ENCODE peak calls at places on chromosomes 16 and 17, in four cellular contexts. One of them, this sample, is unnamed.
A peak's percentile ranks its signal among the peaks of the same experiment; 100 is the strongest.

GRCh38 chr17:69637399-69638165 is 223.1 kb downstream of the MAP2K6 start:
- DNase-seq in BE2C: no peak
- DNase-seq in cardiac muscle cell: no peak
- DNase-seq in right cardiac atrium: no peak
- DNase-seq in this sample: no peak

GRCh38 chr16:736936-737481 is 3.8 kb downstream of the CIAO3 start:
- DNase-seq in BE2C: no peak
- DNase-seq in cardiac muscle cell: no peak
- DNase-seq in right cardiac atrium: no peak
- DNase-seq in this sample: no peak

GRCh38 chr17:32518856-32519768 is 32.3 kb downstream of the CDK5R1 start:
- DNase-seq in BE2C: peak; percentile 64
- DNase-seq in cardiac muscle cell: peak; percentile 30
- DNase-seq in right cardiac atrium: peak; percentile 67
- DNase-seq in this sample: peak; percentile 48

GRCh38 chr16:81486555-81487061 is 42.0 kb downstream of the CMIP start:
- DNase-seq in BE2C: no peak
- DNase-seq in cardiac muscle cell: peak; percentile 92
- DNase-seq in right cardiac atrium: peak; percentile 91
- DNase-seq in this sample: peak; percentile 76

GRCh38 chr16:649646-650045 is 481 bp downstream of the WDR90 start:
- DNase-seq in BE2C: no peak
- DNase-seq in cardiac muscle cell: no peak
- DNase-seq in right cardiac atrium: no peak
- DNase-seq in this sample: no peak

GRCh38 chr16:50709980-50710379 is 16.6 kb downstream of the NOD2 start:
- DNase-seq in BE2C: no peak
- DNase-seq in cardiac muscle cell: no peak
- DNase-seq in right cardiac atrium: no peak
- DNase-seq in this sample: no peak

GRCh38 chr17:63378411-63379076 is 67.6 kb downstream of the CYB561 start:
- DNase-seq in BE2C: no peak
- DNase-seq in cardiac muscle cell: peak; percentile 47
- DNase-seq in right cardiac atrium: no peak
- DNase-seq in this sample: no peak

GRCh38 chr17:33686171-33686570 is 393.1 kb upstream of the ASIC2 start:
- DNase-seq in BE2C: peak; percentile 39
- DNase-seq in cardiac muscle cell: no peak
- DNase-seq in right cardiac atrium: no peak
- DNase-seq in this sample: no peak

GRCh38 chr17:29048440-29049360 is 5.8 kb downstream of the PIPOX start:
- DNase-seq in BE2C: peak; percentile 93
- DNase-seq in cardiac muscle cell: no peak
- DNase-seq in right cardiac atrium: no peak
- DNase-seq in this sample: no peak

GRCh38 chr17:69060835-69061234 is at the start of gene ABCA9:
- DNase-seq in BE2C: no peak
- DNase-seq in cardiac muscle cell: peak; percentile 96
- DNase-seq in right cardiac atrium: no peak
- DNase-seq in this sample: no peak

GRCh38 chr17:56636276-56636675 is 42.8 kb downstream of the NOG start:
- DNase-seq in BE2C: no peak
- DNase-seq in cardiac muscle cell: no peak
- DNase-seq in right cardiac atrium: no peak
- DNase-seq in this sample: no peak

GRCh38 chr17:64060331-64060730 is 39.9 kb upstream of the ICAM2 start:
- DNase-seq in BE2C: no peak
- DNase-seq in cardiac muscle cell: no peak
- DNase-seq in right cardiac atrium: no peak
- DNase-seq in this sample: no peak

GRCh38 chr17:47731396-47731795 is 1.6 kb upstream of the TBX21 start:
- DNase-seq in BE2C: no peak
- DNase-seq in cardiac muscle cell: no peak
- DNase-seq in right cardiac atrium: no peak
- DNase-seq in this sample: no peak

GRCh38 chr17:74442670-74443515 is 11.0 kb downstream of the GPRC5C start:
- DNase-seq in BE2C: peak; percentile 63
- DNase-seq in cardiac muscle cell: peak; percentile 78
- DNase-seq in right cardiac atrium: peak; percentile 96
- DNase-seq in this sample: peak; percentile 95

GRCh38 chr17:42363767-42364585 is 24.3 kb downstream of the STAT3 start:
- DNase-seq in BE2C: no peak
- DNase-seq in cardiac muscle cell: peak; percentile 74
- DNase-seq in right cardiac atrium: no peak
- DNase-seq in this sample: no peak

GRCh38 chr17:81702934-81703746 is at the start of gene MRPL12:
- DNase-seq in BE2C: peak; percentile 95
- DNase-seq in cardiac muscle cell: peak; percentile 94
- DNase-seq in right cardiac atrium: peak; percentile 97
- DNase-seq in this sample: peak; percentile 95

GRCh38 chr17:65749479-65749878 is 188.0 kb upstream of the AXIN2 start:
- DNase-seq in BE2C: no peak
- DNase-seq in cardiac muscle cell: peak; percentile 53
- DNase-seq in right cardiac atrium: no peak
- DNase-seq in this sample: no peak

GRCh38 chr17:75506134-75506533 is 9.2 kb downstream of the CASKIN2 start:
- DNase-seq in BE2C: no peak
- DNase-seq in cardiac muscle cell: no peak
- DNase-seq in right cardiac atrium: no peak
- DNase-seq in this sample: no peak

GRCh38 chr17:78973196-78973595 is 6.5 kb downstream of the LGALS3BP start:
- DNase-seq in BE2C: no peak
- DNase-seq in cardiac muscle cell: peak; percentile 37
- DNase-seq in right cardiac atrium: peak; percentile 77
- DNase-seq in this sample: no peak

GRCh38 chr16:74811911-74812310 is 37.3 kb upstream of the FA2H start:
- DNase-seq in BE2C: no peak
- DNase-seq in cardiac muscle cell: no peak
- DNase-seq in right cardiac atrium: no peak
- DNase-seq in this sample: no peak

GRCh38 chr17:79626156-79626890 is 15.5 kb upstream of the RBFOX3 start:
- DNase-seq in BE2C: peak; percentile 2
- DNase-seq in cardiac muscle cell: no peak
- DNase-seq in right cardiac atrium: peak; percentile 13
- DNase-seq in this sample: peak; percentile 2

GRCh38 chr17:49406791-49407190 is 7.9 kb downstream of the PHB1 start:
- DNase-seq in BE2C: no peak
- DNase-seq in cardiac muscle cell: no peak
- DNase-seq in right cardiac atrium: no peak
- DNase-seq in this sample: no peak

GRCh38 chr16:69903851-69904250 is 47.3 kb upstream of the CLEC18A start:
- DNase-seq in BE2C: no peak
- DNase-seq in cardiac muscle cell: no peak
- DNase-seq in right cardiac atrium: no peak
- DNase-seq in this sample: no peak

GRCh38 chr17:79803997-79804855 is 7.3 kb upstream of the CBX8 start:
- DNase-seq in BE2C: no peak
- DNase-seq in cardiac muscle cell: no peak
- DNase-seq in right cardiac atrium: peak; percentile 65
- DNase-seq in this sample: no peak

GRCh38 chr17:2852729-2853110 is 56.5 kb downstream of the RAP1GAP2 start:
- DNase-seq in BE2C: peak; percentile 42
- DNase-seq in cardiac muscle cell: no peak
- DNase-seq in right cardiac atrium: no peak
- DNase-seq in this sample: no peak

GRCh38 chr16:16871196-16871595 is 492.3 kb downstream of the NPIPA7 start:
- DNase-seq in BE2C: no peak
- DNase-seq in cardiac muscle cell: no peak
- DNase-seq in right cardiac atrium: no peak
- DNase-seq in this sample: no peak

GRCh38 chr16:67441907-67442306 is 11.0 kb downstream of the HSD11B2 start:
- DNase-seq in BE2C: no peak
- DNase-seq in cardiac muscle cell: no peak
- DNase-seq in right cardiac atrium: peak; percentile 80
- DNase-seq in this sample: no peak
- H3K4me1 ChIP-seq in BE2C: peaks cover 17% of the 10 kb centered on the region
- H3K4me1 ChIP-seq in cardiac muscle cell: no peaks in the 10 kb centered on the region
- H3K4me1 ChIP-seq in right cardiac atrium: peaks cover 31% of the 10 kb centered on the region
- H3K4me1 ChIP-seq in this sample: peaks cover 40% of the 10 kb centered on the region

GRCh38 chr16:84875846-84876245 is 56.1 kb downstream of the CRISPLD2 start:
- DNase-seq in BE2C: no peak
- DNase-seq in cardiac muscle cell: no peak
- DNase-seq in right cardiac atrium: no peak
- DNase-seq in this sample: peak; percentile 7
- H3K4me1 ChIP-seq in BE2C: no peaks in the 10 kb centered on the region
- H3K4me1 ChIP-seq in cardiac muscle cell: no peaks in the 10 kb centered on the region
- H3K4me1 ChIP-seq in right cardiac atrium: no peaks in the 10 kb centered on the region
- H3K4me1 ChIP-seq in this sample: no peaks in the 10 kb centered on the region

GRCh38 chr16:49378238-49378637 is 4.6 kb downstream of the C16orf78 start:
- DNase-seq in BE2C: no peak
- DNase-seq in cardiac muscle cell: no peak
- DNase-seq in right cardiac atrium: no peak
- DNase-seq in this sample: no peak
- H3K4me1 ChIP-seq in BE2C: no peaks in the 10 kb centered on the region
- H3K4me1 ChIP-seq in cardiac muscle cell: no peaks in the 10 kb centered on the region
- H3K4me1 ChIP-seq in right cardiac atrium: no peaks in the 10 kb centered on the region
- H3K4me1 ChIP-seq in this sample: no peaks in the 10 kb centered on the region

DNA sequence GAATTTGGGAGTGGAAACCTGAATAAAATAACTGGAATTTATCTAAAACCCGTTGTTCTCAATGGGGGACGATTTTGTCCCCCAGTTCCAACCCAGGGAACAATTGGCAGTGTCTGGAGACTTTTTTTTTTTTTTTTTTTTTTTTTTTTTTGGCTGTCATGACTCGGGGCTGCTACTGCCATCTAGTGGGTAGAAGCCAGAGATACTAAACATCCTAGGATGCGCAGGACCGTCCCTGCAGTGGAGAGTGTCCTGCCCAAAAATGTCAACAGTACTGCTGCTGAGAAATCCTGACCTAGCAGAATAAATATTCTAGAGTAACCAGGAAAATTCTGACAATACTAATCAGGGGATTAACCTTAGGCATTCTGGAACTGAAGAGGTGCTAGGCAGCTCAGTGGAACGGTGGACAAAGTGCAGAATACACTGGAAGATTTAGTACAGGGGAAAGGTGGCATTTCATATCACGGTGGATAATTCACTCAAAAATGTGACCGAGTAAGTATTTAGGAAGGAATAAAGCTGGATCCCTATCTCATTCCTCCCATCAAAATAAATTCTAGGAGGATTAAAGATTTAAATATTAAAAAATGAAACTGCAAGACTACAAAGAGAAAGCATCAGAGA is 107.6 kb downstream of the SPECC1 start:
- DNase-seq in BE2C: peak; percentile 45
- DNase-seq in cardiac muscle cell: peak; percentile 65
- DNase-seq in right cardiac atrium: no peak
- DNase-seq in this sample: peak; percentile 49
- H3K4me1 ChIP-seq in BE2C: no peaks in the 10 kb centered on the region
- H3K4me1 ChIP-seq in cardiac muscle cell: no peaks in the 10 kb centered on the region
- H3K4me1 ChIP-seq in right cardiac atrium: no peaks in the 10 kb centered on the region
- H3K4me1 ChIP-seq in this sample: no peaks in the 10 kb centered on the region

DNA sequence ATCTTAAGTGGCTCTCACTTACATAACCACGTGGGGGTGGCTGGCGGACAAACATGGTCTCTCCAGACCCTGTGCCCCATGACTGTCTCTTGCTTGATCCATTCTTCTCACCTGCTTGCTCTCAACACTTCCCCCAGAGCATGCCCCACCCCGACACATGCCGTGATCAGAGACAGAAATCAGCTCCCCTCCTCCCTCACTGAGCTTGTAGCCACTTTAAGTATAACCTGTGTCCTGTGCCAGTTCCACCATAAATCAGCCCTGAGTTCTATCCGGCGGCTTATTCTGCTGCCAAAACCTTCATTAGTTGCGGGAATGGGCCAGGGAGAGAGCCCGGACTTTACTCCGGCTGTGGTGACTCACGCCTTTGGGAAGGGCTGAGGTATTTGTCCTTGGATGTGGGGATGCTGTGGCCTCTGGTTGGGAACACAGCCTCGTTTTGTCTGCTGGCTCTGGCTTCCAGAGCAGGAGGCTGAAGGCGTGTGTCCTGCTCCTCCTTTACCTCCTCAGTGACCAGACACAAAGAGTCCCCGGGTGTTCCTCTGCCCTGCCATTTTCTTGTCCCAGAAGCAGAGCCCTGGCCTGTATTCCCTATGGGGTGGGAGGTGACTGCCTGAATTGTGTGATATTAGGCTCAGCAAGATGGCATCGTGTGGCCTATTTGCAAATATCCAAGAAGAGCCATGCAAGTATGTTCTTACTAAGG is 21.1 kb downstream of the ANKRD40 start:
- DNase-seq in BE2C: peak; percentile 15
- DNase-seq in cardiac muscle cell: peak; percentile 80
- DNase-seq in right cardiac atrium: peak; percentile 82
- DNase-seq in this sample: no peak
- H3K4me1 ChIP-seq in BE2C: peaks cover 30% of the 10 kb centered on the region
- H3K4me1 ChIP-seq in cardiac muscle cell: peaks cover 9% of the 10 kb centered on the region
- H3K4me1 ChIP-seq in right cardiac atrium: peaks cover 5% of the 10 kb centered on the region
- H3K4me1 ChIP-seq in this sample: peaks cover 3% of the 10 kb centered on the region

DNA sequence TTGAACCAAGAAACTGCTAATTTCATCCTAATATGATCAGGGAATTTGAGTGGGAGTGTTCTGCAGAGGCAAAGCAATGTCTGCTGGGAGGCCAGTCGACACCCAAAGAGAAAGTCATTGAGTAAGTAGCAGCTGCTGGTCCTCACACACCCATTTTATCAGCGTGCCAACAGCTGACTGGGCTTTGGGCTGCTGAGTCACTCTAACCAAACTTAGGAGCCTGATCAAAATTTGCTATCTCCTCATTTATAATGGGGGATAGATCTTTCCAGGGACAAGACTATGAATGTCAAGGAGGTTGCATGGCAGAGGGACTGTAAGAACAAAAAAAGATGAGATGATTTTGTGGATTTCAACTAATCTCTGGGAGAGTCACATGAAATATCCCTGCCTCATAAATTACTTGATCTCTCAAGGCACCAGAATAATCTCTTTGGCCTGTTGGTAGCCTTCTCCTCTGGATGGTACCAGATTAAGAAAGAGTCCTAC is 32.9 kb downstream of the CPSF4L start:
- DNase-seq in BE2C: peak; percentile 49
- DNase-seq in cardiac muscle cell: peak; percentile 88
- DNase-seq in right cardiac atrium: peak; percentile 72
- DNase-seq in this sample: no peak
- H3K4me1 ChIP-seq in BE2C: peaks cover 25% of the 10 kb centered on the region
- H3K4me1 ChIP-seq in cardiac muscle cell: peaks cover 12% of the 10 kb centered on the region
- H3K4me1 ChIP-seq in right cardiac atrium: peaks cover 3% of the 10 kb centered on the region
- H3K4me1 ChIP-seq in this sample: peaks cover 11% of the 10 kb centered on the region

DNA sequence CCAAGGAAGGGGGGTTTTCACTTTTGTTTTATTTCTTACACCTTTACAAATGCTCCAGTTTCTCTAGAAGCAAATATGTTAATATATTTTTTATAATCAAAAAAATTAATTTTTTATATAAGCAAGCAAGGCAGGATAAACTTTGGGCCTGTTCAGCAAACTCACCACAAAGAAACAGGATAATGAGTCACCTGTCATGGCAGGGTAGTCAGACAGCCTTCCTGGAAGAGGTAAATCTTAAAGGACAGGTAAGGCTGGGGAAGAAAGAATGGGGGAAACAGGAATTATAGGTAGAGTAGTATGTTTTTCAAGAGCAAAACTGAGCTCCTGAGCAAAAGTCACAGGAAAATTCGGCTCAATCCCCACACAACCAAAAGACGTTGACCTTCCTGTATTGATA is 186.3 kb upstream of the SOX9 start:
- DNase-seq in BE2C: no peak
- DNase-seq in cardiac muscle cell: no peak
- DNase-seq in right cardiac atrium: no peak
- DNase-seq in this sample: no peak
- H3K4me1 ChIP-seq in BE2C: no peaks in the 10 kb centered on the region
- H3K4me1 ChIP-seq in cardiac muscle cell: no peaks in the 10 kb centered on the region
- H3K4me1 ChIP-seq in right cardiac atrium: no peaks in the 10 kb centered on the region
- H3K4me1 ChIP-seq in this sample: no peaks in the 10 kb centered on the region

GRCh38 chr17:13047016-13047415 is 29.2 kb upstream of the ELAC2 start:
- DNase-seq in BE2C: no peak
- DNase-seq in cardiac muscle cell: no peak
- DNase-seq in right cardiac atrium: no peak
- DNase-seq in this sample: no peak
- H3K4me1 ChIP-seq in BE2C: no peaks in the 10 kb centered on the region
- H3K4me1 ChIP-seq in cardiac muscle cell: no peaks in the 10 kb centered on the region
- H3K4me1 ChIP-seq in right cardiac atrium: no peaks in the 10 kb centered on the region
- H3K4me1 ChIP-seq in this sample: no peaks in the 10 kb centered on the region

This sample was measured in heart left ventricle.